ENCODE peak calls at places on chromosome 13, in seven cellular contexts. G is neural progenitor cell; X is breast epithelium; U is Peyer's patch; B is CD8-positive, alpha-beta T cell; M is kidney; S is ovary. Q is an unnamed sample.
A peak's percentile ranks its signal among the peaks of the same experiment; 100 is the strongest.

GRCh38 chr13:93624371-93624777 is 397.8 kb downstream of the GPC6 start:
- DNase-seq in G (no peak), X (no peak), U (no peak), B (no peak), M (no peak), S (no peak), Q (no peak)

GRCh38 chr13:31192306-31192705 is 7.5 kb upstream of the B3GLCT start:
- DNase-seq in G (no peak), X (no peak), U (no peak), B (no peak), M (no peak), S (no peak), Q (no peak)

GRCh38 chr13:69331245-69331644 is 776.4 kb upstream of the ATXN8OS start:
- DNase-seq in G (no peak), X (no peak), U (no peak), B (no peak), M (no peak), S (no peak), Q (no peak)

GRCh38 chr13:97179501-97179900 is 42.6 kb upstream of the MBNL2 start:
- DNase-seq in G (no peak), X (peak; percentile 45), U (no peak), B (no peak), M (no peak), S (no peak), Q (no peak)

GRCh38 chr13:113192902-113193301 is 15.6 kb downstream of the PCID2 start:
- DNase-seq in G (no peak), X (no peak), U (no peak), B (no peak), M (no peak), S (no peak), Q (no peak)

GRCh38 chr13:87537946-87538345 is 133.2 kb upstream of the SLITRK5 start:
- DNase-seq in G (no peak), X (no peak), U (no peak), B (no peak), M (no peak), S (no peak), Q (no peak)

GRCh38 chr13:85528578-85529215 is 270.5 kb downstream of the SLITRK6 start:
- DNase-seq in G (no peak), X (no peak), U (no peak), B (no peak), M (no peak), S (no peak), Q (no peak)

GRCh38 chr13:44249439-44249838 is 124.2 kb upstream of the SERP2 start:
- DNase-seq in G (no peak), X (peak; percentile 48), U (no peak), B (no peak), M (no peak), S (peak; percentile 57), Q (no peak)

DNA sequence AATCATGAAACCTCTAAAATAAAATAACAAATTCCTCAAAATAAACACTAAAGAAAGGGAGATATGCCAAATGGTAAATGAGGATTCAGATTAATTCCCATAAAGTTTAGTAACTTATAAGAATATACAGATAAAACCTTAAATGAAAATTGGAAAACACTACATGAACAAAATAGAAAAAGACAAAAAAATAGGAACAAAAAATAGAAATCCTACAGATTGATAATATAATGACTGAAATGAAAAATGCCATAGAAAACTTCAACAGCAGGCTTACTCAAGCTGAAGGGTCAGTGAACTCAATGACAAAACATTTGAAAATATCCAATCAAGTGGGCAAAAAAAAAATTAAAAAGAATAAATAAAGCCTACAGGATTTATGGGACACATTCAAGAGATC is 1784.8 kb downstream of the PCDH9 start:
- DNase-seq in G (no peak), X (no peak), U (no peak), B (no peak), M (no peak), S (no peak), Q (no peak)
- H3K9me3 ChIP-seq in G (no peaks in the 10 kb centered on the region), X (peaks cover 11% of the 10 kb centered on the region), U (no peaks in the 10 kb centered on the region), B (no peaks in the 10 kb centered on the region), M (no peaks in the 10 kb centered on the region), S (no peaks in the 10 kb centered on the region), Q (peaks cover 2% of the 10 kb centered on the region)

GRCh38 chr13:75101997-75102720 is 379.8 kb downstream of the TBC1D4 start:
- DNase-seq in G (peak; percentile 54), X (no peak), U (no peak), B (no peak), M (no peak), S (no peak), Q (no peak)
- H3K9me3 ChIP-seq in G (no peaks in the 10 kb centered on the region), X (peaks cover 7% of the 10 kb centered on the region), U (no peaks in the 10 kb centered on the region), B (no peaks in the 10 kb centered on the region), M (no peaks in the 10 kb centered on the region), S (no peaks in the 10 kb centered on the region), Q (no peaks in the 10 kb centered on the region)

GRCh38 chr13:48066310-48066989 is 28.5 kb downstream of the MED4 start:
- DNase-seq in G (no peak), X (no peak), U (no peak), B (peak; percentile 19), M (no peak), S (no peak), Q (no peak)
- H3K9me3 ChIP-seq in G (peaks cover 39% of the 10 kb centered on the region), X (peaks cover 53% of the 10 kb centered on the region), U (no peaks in the 10 kb centered on the region), B (no peaks in the 10 kb centered on the region), M (peaks cover 30% of the 10 kb centered on the region), S (peaks cover 10% of the 10 kb centered on the region), Q (peaks cover 2% of the 10 kb centered on the region)

GRCh38 chr13:19158526-19158925 is 23.1 kb downstream of the TUBA3C start:
- DNase-seq in G (no peak), X (no peak), U (no peak), B (no peak), M (no peak), S (no peak), Q (no peak)

GRCh38 chr13:19159181-19159580 is 22.4 kb downstream of the TUBA3C start:
- DNase-seq in G (no peak), X (no peak), U (no peak), B (no peak), M (no peak), S (no peak), Q (no peak)

GRCh38 chr13:19158006-19158405 is 23.6 kb downstream of the TUBA3C start:
- DNase-seq in G (no peak), X (no peak), U (no peak), B (no peak), M (peak; percentile 15), S (no peak), Q (no peak)

GRCh38 chr13:19156013-19156825 is 25.4 kb downstream of the TUBA3C start:
- DNase-seq in G (no peak), X (no peak), U (no peak), B (no peak), M (no peak), S (no peak), Q (no peak)

GRCh38 chr13:19157461-19157860 is 24.2 kb downstream of the TUBA3C start:
- DNase-seq in G (no peak), X (no peak), U (no peak), B (no peak), M (no peak), S (no peak), Q (no peak)
- H3K9me3 ChIP-seq in G (peaks cover 7% of the 10 kb centered on the region), X (peaks cover 4% of the 10 kb centered on the region), U (no peaks in the 10 kb centered on the region), B (no peaks in the 10 kb centered on the region), M (no peaks in the 10 kb centered on the region), S (no peaks in the 10 kb centered on the region), Q (no peaks in the 10 kb centered on the region)

GRCh38 chr13:32456591-32456990 is 28.7 kb upstream of the N4BP2L1 start:
- DNase-seq in G (no peak), X (no peak), U (no peak), B (no peak), M (no peak), S (no peak), Q (no peak)
- H3K9me3 ChIP-seq in G (peaks cover 9% of the 10 kb centered on the region), X (peaks cover 24% of the 10 kb centered on the region), U (no peaks in the 10 kb centered on the region), B (peaks cover 5% of the 10 kb centered on the region), M (peaks cover 9% of the 10 kb centered on the region), S (peaks cover 4% of the 10 kb centered on the region), Q (peaks cover 3% of the 10 kb centered on the region)

GRCh38 chr13:111632906-111633305 is 312.5 kb downstream of the TEX29 start:
- DNase-seq in G (peak; percentile 28), X (no peak), U (no peak), B (no peak), M (no peak), S (no peak), Q (no peak)
- H3K9me3 ChIP-seq in G (no peaks in the 10 kb centered on the region), X (no peaks in the 10 kb centered on the region), U (no peaks in the 10 kb centered on the region), B (no peaks in the 10 kb centered on the region), M (no peaks in the 10 kb centered on the region), S (no peaks in the 10 kb centered on the region), Q (no peaks in the 10 kb centered on the region)

GRCh38 chr13:48068952-48069351 is 26.0 kb downstream of the MED4 start:
- DNase-seq in G (no peak), X (no peak), U (no peak), B (no peak), M (no peak), S (no peak), Q (no peak)

GRCh38 chr13:48072304-48072703 is 22.6 kb downstream of the MED4 start:
- DNase-seq in G (no peak), X (no peak), U (no peak), B (no peak), M (no peak), S (no peak), Q (no peak)

GRCh38 chr13:48068036-48068435 is 26.9 kb downstream of the MED4 start:
- DNase-seq in G (no peak), X (no peak), U (no peak), B (no peak), M (no peak), S (no peak), Q (no peak)

GRCh38 chr13:48070942-48071341 is 24.0 kb downstream of the MED4 start:
- DNase-seq in G (no peak), X (no peak), U (no peak), B (no peak), M (no peak), S (no peak), Q (no peak)

GRCh38 chr13:48069573-48069972 is 25.3 kb downstream of the MED4 start:
- DNase-seq in G (no peak), X (no peak), U (no peak), B (no peak), M (no peak), S (no peak), Q (no peak)
- H3K9me3 ChIP-seq in G (peaks cover 42% of the 10 kb centered on the region), X (peaks cover 61% of the 10 kb centered on the region), U (no peaks in the 10 kb centered on the region), B (no peaks in the 10 kb centered on the region), M (peaks cover 30% of the 10 kb centered on the region), S (peaks cover 26% of the 10 kb centered on the region), Q (peaks cover 2% of the 10 kb centered on the region)

GRCh38 chr13:29101404-29101803 is 281.3 kb downstream of the MTUS2 start:
- DNase-seq in G (no peak), X (no peak), U (no peak), B (no peak), M (no peak), S (no peak), Q (no peak)
- H3K9me3 ChIP-seq in G (no peaks in the 10 kb centered on the region), X (no peaks in the 10 kb centered on the region), U (no peaks in the 10 kb centered on the region), B (no peaks in the 10 kb centered on the region), M (no peaks in the 10 kb centered on the region), S (no peaks in the 10 kb centered on the region), Q (no peaks in the 10 kb centered on the region)

GRCh38 chr13:77084755-77085154 is 57.8 kb upstream of the FBXL3 start:
- DNase-seq in G (no peak), X (no peak), U (no peak), B (no peak), M (no peak), S (no peak), Q (no peak)
- H3K9me3 ChIP-seq in G (no peaks in the 10 kb centered on the region), X (no peaks in the 10 kb centered on the region), U (no peaks in the 10 kb centered on the region), B (no peaks in the 10 kb centered on the region), M (no peaks in the 10 kb centered on the region), S (no peaks in the 10 kb centered on the region), Q (no peaks in the 10 kb centered on the region)

Q was measured in T-helper 17 cell.